ENCODE peak calls at places on chromosomes 6 and 20, in ten cellular contexts. V is naive thymus-derived CD8-positive, alpha-beta T cell; T is AG09319; B is NCI-H2171 treated with DMSO at 0.1 percent for 48 hours; E is activated effector memory CD4-positive, alpha-beta T cell treated with anti-CD3 and anti-CD28 coated beads, Interleukin-2, amount 50 U/mL, for 16 hours; X is brain microvascular endothelial cell; R is cardiac muscle cell; H is ascending aorta; A is activated gamma-delta T cell treated with Interleukin-2 at 50 U/mL for 16 hours; D is stimulated activated naive CD4-positive, alpha-beta T cell treated with Interleukin-2 at 50 U/mL for 16 hours. Z is an unnamed sample.

GRCh38 chr6:83770910-83771309 is 62.0 kb upstream of the SNAP91 start:
- DNase-seq in V (no peak), T (no peak), B (no peak), E (no peak), X (no peak), R (no peak), H (no peak), A (no peak), D (no peak), Z (no peak)

GRCh38 chr6:148082044-148082443 is 260.6 kb upstream of the SASH1 start:
- DNase-seq in V (no peak), T (no peak), B (no peak), E (no peak), X (no peak), R (no peak), H (no peak), A (no peak), D (no peak), Z (no peak)

GRCh38 chr6:17281497-17282481 is 628 bp downstream of the RBM24 start:
- DNase-seq in V (no peak), T (no peak), B (peak), E (no peak), X (peak), R (no peak), H (peak), A (no peak), D (no peak), Z (no peak)

GRCh38 chr20:50199703-50200102 is 9.1 kb downstream of the CEBPB start:
- DNase-seq in V (no peak), T (no peak), B (no peak), E (no peak), X (no peak), R (no peak), H (no peak), A (no peak), D (no peak), Z (no peak)

GRCh38 chr6:13538084-13538483 is 36.3 kb upstream of the SIRT5 start:
- DNase-seq in V (no peak), T (peak), B (peak), E (no peak), X (peak), R (peak), H (no peak), A (no peak), D (no peak), Z (no peak)

GRCh38 chr6:167550936-167551633 is 226.2 kb downstream of the TTLL2 start:
- DNase-seq in V (no peak), T (no peak), B (no peak), E (no peak), X (no peak), R (no peak), H (peak), A (no peak), D (no peak), Z (no peak)

GRCh38 chr6:130434174-130434873 is 68.5 kb downstream of the TMEM200A start:
- DNase-seq in V (no peak), T (no peak), B (no peak), E (no peak), X (peak), R (no peak), H (no peak), A (no peak), D (no peak), Z (no peak)

GRCh38 chr20:63134201-63134612 is 81.7 kb downstream of the YTHDF1 start:
- DNase-seq in V (peak), T (no peak), B (no peak), E (peak), X (no peak), R (no peak), H (no peak), A (no peak), D (no peak), Z (no peak)